ENCODE peak calls at places on chromosomes 6 and 20, in five cellular contexts. B is stomach, D is esophagus squamous epithelium, K is IMR-90, M is uterus. X is an unnamed sample.

GRCh38 chr6:16402501-16402900 is 164.1 kb downstream of the GMPR start:
- DNase-seq in B (no peak), D (no peak), K (no peak), M (peak; percentile 89), X (no peak)

GRCh38 chr6:42140051-42140450 is 2.4 kb downstream of the C6orf132 start:
- DNase-seq in B (peak; percentile 77), D (no peak), K (no peak), M (no peak), X (no peak)

GRCh38 chr6:47524136-47524840 is 46.7 kb downstream of the CD2AP start:
- DNase-seq in B (no peak), D (no peak), K (peak; percentile 12), M (no peak), X (no peak)

GRCh38 chr20:12177657-12178293 is 260.1 kb downstream of the BTBD3 start:
- DNase-seq in B (no peak), D (no peak), K (no peak), M (no peak), X (no peak)

GRCh38 chr6:55276745-55277627 is 50.3 kb upstream of the GFRAL start:
- DNase-seq in B (no peak), D (no peak), K (peak; percentile 72), M (peak; percentile 14), X (peak; percentile 36)

GRCh38 chr20:44805991-44806729 is 4.2 kb downstream of the RIMS4 start:
- DNase-seq in B (no peak), D (no peak), K (peak; percentile 25), M (peak; percentile 34), X (no peak)

GRCh38 chr6:159996626-159997497 is 28.0 kb downstream of the IGF2R start:
- DNase-seq in B (no peak), D (no peak), K (no peak), M (no peak), X (no peak)

GRCh38 chr6:125197795-125198269 is 44.3 kb downstream of the TPD52L1 start:
- DNase-seq in B (peak; percentile 87), D (no peak), K (peak; percentile 31), M (peak; percentile 62), X (peak; percentile 59)

GRCh38 chr6:1486387-1486786 is 97.0 kb downstream of the FOXF2 start:
- DNase-seq in B (no peak), D (no peak), K (no peak), M (no peak), X (no peak)

GRCh38 chr6:11811644-11812264 is 33.2 kb upstream of the ADTRP start:
- DNase-seq in B (no peak), D (no peak), K (no peak), M (no peak), X (no peak)

GRCh38 chr6:1390071-1390804 is 862 bp downstream of the FOXF2 start:
- DNase-seq in B (no peak), D (no peak), K (peak; percentile 70), M (no peak), X (peak; percentile 14)

GRCh38 chr20:59686404-59687346 is 82.3 kb downstream of the PHACTR3 start:
- DNase-seq in B (no peak), D (no peak), K (no peak), M (no peak), X (no peak)

GRCh38 chr20:62197801-62198200 is 15.0 kb downstream of the MTG2 start:
- DNase-seq in B (no peak), D (no peak), K (no peak), M (no peak), X (no peak)

GRCh38 chr6:11700118-11700718 is 78.4 kb downstream of the ADTRP start:
- DNase-seq in B (no peak), D (no peak), K (peak; percentile 73), M (no peak), X (peak; percentile 36)

GRCh38 chr6:39882567-39882953 is 51.7 kb downstream of the MOCS1 start:
- DNase-seq in B (no peak), D (no peak), K (peak; percentile 98), M (no peak), X (no peak)

GRCh38 chr6:155635416-155635815 is 179.8 kb upstream of the NOX3 start:
- DNase-seq in B (no peak), D (no peak), K (no peak), M (no peak), X (no peak)

GRCh38 chr6:10403385-10404106 is 11.3 kb downstream of the TFAP2A start:
- DNase-seq in B (no peak), D (no peak), K (peak; percentile 85), M (no peak), X (peak; percentile 46)

GRCh38 chr6:66623050-66623449 is 916.0 kb upstream of the EYS start:
- DNase-seq in B (no peak), D (no peak), K (no peak), M (no peak), X (no peak)

GRCh38 chr6:87346700-87347099 is 2.1 kb downstream of the C6orf163 start:
- DNase-seq in B (no peak), D (no peak), K (no peak), M (no peak), X (no peak)

GRCh38 chr6:19333936-19334335 is 503.2 kb upstream of the ID4 start:
- DNase-seq in B (no peak), D (no peak), K (no peak), M (no peak), X (no peak)

GRCh38 chr6:125191916-125192609 is 38.5 kb downstream of the TPD52L1 start:
- DNase-seq in B (peak; percentile 55), D (peak; percentile 4), K (peak; percentile 88), M (peak; percentile 37), X (peak; percentile 28)

GRCh38 chr6:24332306-24332705 is 25.6 kb downstream of the DCDC2 start:
- DNase-seq in B (no peak), D (no peak), K (no peak), M (no peak), X (no peak)

GRCh38 chr6:161369339-161369738 is 95.5 kb upstream of the AGPAT4 start:
- DNase-seq in B (no peak), D (no peak), K (peak; percentile 81), M (no peak), X (no peak)

GRCh38 chr20:25053207-25054132 is 4.5 kb downstream of the ACSS1 start:
- DNase-seq in B (peak; percentile 26), D (no peak), K (peak; percentile 41), M (peak; percentile 81), X (no peak)

GRCh38 chr6:7142228-7142801 is 34.6 kb downstream of the RREB1 start:
- DNase-seq in B (no peak), D (no peak), K (no peak), M (no peak), X (no peak)

GRCh38 chr6:84762941-84763396 is 1.4 kb downstream of the TBX18 start:
- DNase-seq in B (no peak), D (no peak), K (no peak), M (no peak), X (no peak)

GRCh38 chr6:84766118-84766683 is 1.8 kb upstream of the TBX18 start:
- DNase-seq in B (no peak), D (no peak), K (no peak), M (no peak), X (no peak)

GRCh38 chr6:84762220-84762940 is 2.0 kb downstream of the TBX18 start:
- DNase-seq in B (no peak), D (no peak), K (no peak), M (no peak), X (no peak)

GRCh38 chr6:84763397-84764331 is 734 bp downstream of the TBX18 start:
- DNase-seq in B (no peak), D (no peak), K (peak; percentile 14), M (no peak), X (no peak)

GRCh38 chr6:84764332-84765049 is at the start of gene TBX18:
- DNase-seq in B (peak; percentile 39), D (peak; percentile 17), K (peak; percentile 88), M (peak; percentile 79), X (no peak)
- TF ChIP-seq POLR2A in B (no peak), D (peak; percentile 53), K (no peak), M (peak; percentile 14), X (no peak)

GRCh38 chr6:52117352-52117751 is 29.9 kb upstream of the PKHD1 start:
- DNase-seq in B (no peak), D (no peak), K (no peak), M (no peak), X (no peak)
- H3K27ac ChIP-seq in B (no peak overlapping the region), D (no peak overlapping the region), K (no peak overlapping the region), M (no peak overlapping the region), X (no peak overlapping the region)

DNA sequence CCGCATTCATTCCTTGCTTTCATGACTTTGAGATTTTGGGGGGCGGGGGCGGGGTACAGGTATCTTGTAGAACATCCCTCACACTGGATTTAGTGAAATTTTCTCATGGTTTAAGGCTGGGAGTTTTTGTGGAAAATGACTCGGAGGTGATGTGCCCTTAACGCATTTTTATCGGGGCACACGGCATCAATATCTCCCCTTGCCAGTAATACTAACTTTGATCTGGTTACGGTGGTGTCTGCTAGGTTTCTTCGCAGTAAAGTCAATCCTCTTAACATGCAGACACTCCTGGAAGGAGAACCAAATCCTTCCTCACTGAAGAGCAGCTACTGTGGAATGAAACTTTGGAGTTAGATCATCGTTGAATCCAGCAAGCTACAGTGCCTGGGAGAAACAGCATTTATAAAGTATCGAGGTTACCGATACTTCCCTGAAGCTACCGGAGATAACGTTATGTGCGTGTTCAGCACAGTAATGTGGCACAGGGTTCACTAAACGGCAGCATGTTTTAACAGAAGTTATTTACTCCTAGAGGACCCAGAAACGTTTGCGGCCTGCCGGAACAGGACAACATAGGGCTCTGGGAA is 1.2 kb upstream of the DYNLRB1 start:
- DNase-seq in B (no peak), D (no peak), K (peak; percentile 44), M (no peak), X (no peak)
- TF ChIP-seq POLR2A in B (no peak), D (no peak), K (no peak), M (no peak), X (no peak)

GRCh38 chr20:19806806-19807691 is 49.0 kb downstream of the RIN2 start:
- DNase-seq in B (no peak), D (no peak), K (peak; percentile 35), M (no peak), X (peak; percentile 49)

GRCh38 chr20:19802492-19803158 is 44.6 kb downstream of the RIN2 start:
- DNase-seq in B (no peak), D (no peak), K (peak; percentile 39), M (no peak), X (no peak)

GRCh38 chr20:19799325-19799724 is 41.3 kb downstream of the RIN2 start:
- DNase-seq in B (no peak), D (no peak), K (no peak), M (no peak), X (no peak)

GRCh38 chr20:19807901-19808300 is 49.8 kb downstream of the RIN2 start:
- DNase-seq in B (no peak), D (no peak), K (peak; percentile 52), M (no peak), X (no peak)

GRCh38 chr20:19802099-19802491 is 44.0 kb downstream of the RIN2 start:
- DNase-seq in B (no peak), D (no peak), K (no peak), M (no peak), X (no peak)
- H3K27ac ChIP-seq in B (no peak overlapping the region), D (no peak overlapping the region), K (no peak overlapping the region), M (no peak overlapping the region), X (no peak overlapping the region)